ENCODE peak calls at places on chromosome 14, in eight cellular contexts. One of them, this sample, is unnamed.

GRCh38 chr14:21229821-21230220 is 39.4 kb downstream of the HNRNPC start:
- DNase-seq in ACHN: no peak
- DNase-seq in RWPE1: no peak
- DNase-seq in nucleus accumbens: no peak
- DNase-seq in frontal cortex: no peak
- DNase-seq in NCI-H1930: no peak
- DNase-seq in activated CD4-positive, alpha-beta T cell treated with anti-CD3 and anti-CD28 coated beads, Interleukin-2, amount 50 U/mL, for 1 hour: no peak
- DNase-seq in HS-5: no peak
- DNase-seq in this sample: no peak

GRCh38 chr14:20722016-20722415 is 23.7 kb upstream of the EDDM3A start:
- DNase-seq in frontal cortex: no peak
- DNase-seq in HS-5: no peak
- DNase-seq in RWPE1: no peak
- DNase-seq in nucleus accumbens: no peak
- DNase-seq in ACHN: no peak
- DNase-seq in NCI-H1930: no peak
- DNase-seq in activated CD4-positive, alpha-beta T cell treated with anti-CD3 and anti-CD28 coated beads, Interleukin-2, amount 50 U/mL, for 1 hour: no peak
- DNase-seq in this sample: no peak

GRCh38 chr14:104134061-104134965 is 4.1 kb upstream of the KIF26A start:
- DNase-seq in HS-5: no peak
- DNase-seq in RWPE1: no peak
- DNase-seq in activated CD4-positive, alpha-beta T cell treated with anti-CD3 and anti-CD28 coated beads, Interleukin-2, amount 50 U/mL, for 1 hour: no peak
- DNase-seq in ACHN: no peak
- DNase-seq in nucleus accumbens: no peak
- DNase-seq in frontal cortex: no peak
- DNase-seq in NCI-H1930: no peak
- DNase-seq in this sample: no peak

GRCh38 chr14:22848391-22849164 is 12.2 kb downstream of the MMP14 start:
- DNase-seq in ACHN: no peak
- DNase-seq in NCI-H1930: no peak
- DNase-seq in frontal cortex: peak; percentile 41
- DNase-seq in HS-5: no peak
- DNase-seq in RWPE1: peak; percentile 33
- DNase-seq in nucleus accumbens: peak; percentile 13
- DNase-seq in activated CD4-positive, alpha-beta T cell treated with anti-CD3 and anti-CD28 coated beads, Interleukin-2, amount 50 U/mL, for 1 hour: no peak
- DNase-seq in this sample: peak; percentile 98

GRCh38 chr14:101827286-101827685 is 65.8 kb downstream of the PPP2R5C start:
- DNase-seq in HS-5: no peak
- DNase-seq in RWPE1: no peak
- DNase-seq in nucleus accumbens: no peak
- DNase-seq in activated CD4-positive, alpha-beta T cell treated with anti-CD3 and anti-CD28 coated beads, Interleukin-2, amount 50 U/mL, for 1 hour: no peak
- DNase-seq in frontal cortex: no peak
- DNase-seq in NCI-H1930: no peak
- DNase-seq in ACHN: no peak
- DNase-seq in this sample: peak; percentile 76

GRCh38 chr14:101732128-101732527 is 29.4 kb upstream of the PPP2R5C start:
- DNase-seq in activated CD4-positive, alpha-beta T cell treated with anti-CD3 and anti-CD28 coated beads, Interleukin-2, amount 50 U/mL, for 1 hour: no peak
- DNase-seq in nucleus accumbens: no peak
- DNase-seq in frontal cortex: no peak
- DNase-seq in NCI-H1930: no peak
- DNase-seq in HS-5: no peak
- DNase-seq in ACHN: no peak
- DNase-seq in RWPE1: no peak
- DNase-seq in this sample: peak; percentile 8

GRCh38 chr14:105050551-105050897 is 14.7 kb downstream of the GPR132 start:
- DNase-seq in frontal cortex: peak; percentile 18
- DNase-seq in HS-5: no peak
- DNase-seq in RWPE1: peak; percentile 61
- DNase-seq in nucleus accumbens: no peak
- DNase-seq in NCI-H1930: no peak
- DNase-seq in ACHN: no peak
- DNase-seq in activated CD4-positive, alpha-beta T cell treated with anti-CD3 and anti-CD28 coated beads, Interleukin-2, amount 50 U/mL, for 1 hour: no peak
- DNase-seq in this sample: peak; percentile 43

GRCh38 chr14:105477659-105478623 is 3.3 kb downstream of the CRIP2 start:
- DNase-seq in NCI-H1930: no peak
- DNase-seq in frontal cortex: no peak
- DNase-seq in activated CD4-positive, alpha-beta T cell treated with anti-CD3 and anti-CD28 coated beads, Interleukin-2, amount 50 U/mL, for 1 hour: peak; percentile 77
- DNase-seq in ACHN: no peak
- DNase-seq in nucleus accumbens: no peak
- DNase-seq in RWPE1: no peak
- DNase-seq in HS-5: no peak
- DNase-seq in this sample: no peak

GRCh38 chr14:95156765-95157194 is 549 bp downstream of the DICER1 start:
- DNase-seq in RWPE1: peak; percentile 31
- DNase-seq in HS-5: no peak
- DNase-seq in ACHN: peak; percentile 35
- DNase-seq in NCI-H1930: no peak
- DNase-seq in nucleus accumbens: peak; percentile 61
- DNase-seq in frontal cortex: no peak
- DNase-seq in activated CD4-positive, alpha-beta T cell treated with anti-CD3 and anti-CD28 coated beads, Interleukin-2, amount 50 U/mL, for 1 hour: peak; percentile 32
- DNase-seq in this sample: peak; percentile 42

GRCh38 chr14:100416921-100417451 is 93.8 kb downstream of the SLC25A47 start:
- DNase-seq in ACHN: peak; percentile 33
- DNase-seq in nucleus accumbens: no peak
- DNase-seq in HS-5: peak; percentile 53
- DNase-seq in frontal cortex: no peak
- DNase-seq in NCI-H1930: no peak
- DNase-seq in activated CD4-positive, alpha-beta T cell treated with anti-CD3 and anti-CD28 coated beads, Interleukin-2, amount 50 U/mL, for 1 hour: no peak
- DNase-seq in RWPE1: peak; percentile 61
- DNase-seq in this sample: peak; percentile 65

GRCh38 chr14:23916038-23916437 is 37.5 kb upstream of the DHRS4 start:
- DNase-seq in activated CD4-positive, alpha-beta T cell treated with anti-CD3 and anti-CD28 coated beads, Interleukin-2, amount 50 U/mL, for 1 hour: no peak
- DNase-seq in ACHN: no peak
- DNase-seq in RWPE1: no peak
- DNase-seq in nucleus accumbens: no peak
- DNase-seq in frontal cortex: no peak
- DNase-seq in NCI-H1930: no peak
- DNase-seq in HS-5: no peak
- DNase-seq in this sample: no peak

GRCh38 chr14:53043107-53043704 is 92.4 kb upstream of the FERMT2 start:
- DNase-seq in frontal cortex: no peak
- DNase-seq in ACHN: no peak
- DNase-seq in RWPE1: no peak
- DNase-seq in activated CD4-positive, alpha-beta T cell treated with anti-CD3 and anti-CD28 coated beads, Interleukin-2, amount 50 U/mL, for 1 hour: no peak
- DNase-seq in NCI-H1930: no peak
- DNase-seq in HS-5: no peak
- DNase-seq in nucleus accumbens: no peak
- DNase-seq in this sample: peak; percentile 73

GRCh38 chr14:68662395-68662794 is 130.5 kb downstream of the ZFP36L1 start:
- DNase-seq in nucleus accumbens: no peak
- DNase-seq in frontal cortex: no peak
- DNase-seq in ACHN: no peak
- DNase-seq in activated CD4-positive, alpha-beta T cell treated with anti-CD3 and anti-CD28 coated beads, Interleukin-2, amount 50 U/mL, for 1 hour: no peak
- DNase-seq in NCI-H1930: no peak
- DNase-seq in RWPE1: no peak
- DNase-seq in HS-5: no peak
- DNase-seq in this sample: no peak

GRCh38 chr14:60656755-60657608 is 7.7 kb upstream of the SIX1 start:
- DNase-seq in NCI-H1930: peak; percentile 76
- DNase-seq in RWPE1: peak; percentile 26
- DNase-seq in frontal cortex: peak; percentile 46
- DNase-seq in activated CD4-positive, alpha-beta T cell treated with anti-CD3 and anti-CD28 coated beads, Interleukin-2, amount 50 U/mL, for 1 hour: no peak
- DNase-seq in ACHN: peak; percentile 67
- DNase-seq in nucleus accumbens: no peak
- DNase-seq in HS-5: peak; percentile 16
- DNase-seq in this sample: peak; percentile 72

GRCh38 chr14:68286667-68287066 is 467.1 kb downstream of the RAD51B start:
- DNase-seq in ACHN: no peak
- DNase-seq in HS-5: no peak
- DNase-seq in nucleus accumbens: no peak
- DNase-seq in RWPE1: peak; percentile 23
- DNase-seq in activated CD4-positive, alpha-beta T cell treated with anti-CD3 and anti-CD28 coated beads, Interleukin-2, amount 50 U/mL, for 1 hour: no peak
- DNase-seq in NCI-H1930: no peak
- DNase-seq in frontal cortex: no peak
- DNase-seq in this sample: no peak

GRCh38 chr14:28767851-28768548 is 1.4 kb downstream of the FOXG1 start:
- DNase-seq in activated CD4-positive, alpha-beta T cell treated with anti-CD3 and anti-CD28 coated beads, Interleukin-2, amount 50 U/mL, for 1 hour: no peak
- DNase-seq in frontal cortex: no peak
- DNase-seq in nucleus accumbens: no peak
- DNase-seq in NCI-H1930: no peak
- DNase-seq in HS-5: no peak
- DNase-seq in ACHN: no peak
- DNase-seq in RWPE1: no peak
- DNase-seq in this sample: no peak

GRCh38 chr14:93430319-93430801 is 379 bp upstream of the UNC79 start:
- DNase-seq in activated CD4-positive, alpha-beta T cell treated with anti-CD3 and anti-CD28 coated beads, Interleukin-2, amount 50 U/mL, for 1 hour: no peak
- DNase-seq in NCI-H1930: peak; percentile 66
- DNase-seq in ACHN: peak; percentile 4
- DNase-seq in RWPE1: no peak
- DNase-seq in nucleus accumbens: peak; percentile 77
- DNase-seq in frontal cortex: peak; percentile 36
- DNase-seq in HS-5: no peak
- DNase-seq in this sample: no peak

GRCh38 chr14:103547941-103548462 is 14.5 kb downstream of the BAG5 start:
- DNase-seq in NCI-H1930: no peak
- DNase-seq in nucleus accumbens: no peak
- DNase-seq in HS-5: no peak
- DNase-seq in frontal cortex: no peak
- DNase-seq in ACHN: no peak
- DNase-seq in activated CD4-positive, alpha-beta T cell treated with anti-CD3 and anti-CD28 coated beads, Interleukin-2, amount 50 U/mL, for 1 hour: no peak
- DNase-seq in RWPE1: no peak
- DNase-seq in this sample: no peak

GRCh38 chr14:22131749-22132476 is 457.1 kb downstream of the DAD1 start:
- DNase-seq in frontal cortex: no peak
- DNase-seq in HS-5: no peak
- DNase-seq in activated CD4-positive, alpha-beta T cell treated with anti-CD3 and anti-CD28 coated beads, Interleukin-2, amount 50 U/mL, for 1 hour: no peak
- DNase-seq in RWPE1: no peak
- DNase-seq in NCI-H1930: no peak
- DNase-seq in nucleus accumbens: no peak
- DNase-seq in ACHN: peak; percentile 35
- DNase-seq in this sample: no peak

GRCh38 chr14:68607081-68607851 is 185.6 kb downstream of the ZFP36L1 start:
- DNase-seq in ACHN: no peak
- DNase-seq in nucleus accumbens: no peak
- DNase-seq in activated CD4-positive, alpha-beta T cell treated with anti-CD3 and anti-CD28 coated beads, Interleukin-2, amount 50 U/mL, for 1 hour: no peak
- DNase-seq in frontal cortex: no peak
- DNase-seq in NCI-H1930: no peak
- DNase-seq in HS-5: no peak
- DNase-seq in RWPE1: no peak
- DNase-seq in this sample: peak; percentile 90

GRCh38 chr14:36553650-36554260 is 28.7 kb downstream of the NKX2-8 start:
- DNase-seq in HS-5: peak; percentile 13
- DNase-seq in activated CD4-positive, alpha-beta T cell treated with anti-CD3 and anti-CD28 coated beads, Interleukin-2, amount 50 U/mL, for 1 hour: no peak
- DNase-seq in ACHN: peak; percentile 54
- DNase-seq in frontal cortex: no peak
- DNase-seq in RWPE1: peak; percentile 55
- DNase-seq in NCI-H1930: peak; percentile 27
- DNase-seq in nucleus accumbens: no peak
- DNase-seq in this sample: peak; percentile 45

GRCh38 chr14:72443991-72444431 is 449.9 kb downstream of the DPF3 start:
- DNase-seq in NCI-H1930: no peak
- DNase-seq in ACHN: no peak
- DNase-seq in frontal cortex: no peak
- DNase-seq in HS-5: no peak
- DNase-seq in RWPE1: no peak
- DNase-seq in activated CD4-positive, alpha-beta T cell treated with anti-CD3 and anti-CD28 coated beads, Interleukin-2, amount 50 U/mL, for 1 hour: peak; percentile 3
- DNase-seq in nucleus accumbens: no peak
- DNase-seq in this sample: no peak

GRCh38 chr14:93878251-93878650 is 48.9 kb upstream of the FAM181A start:
- DNase-seq in RWPE1: no peak
- DNase-seq in nucleus accumbens: peak; percentile 34
- DNase-seq in ACHN: no peak
- DNase-seq in activated CD4-positive, alpha-beta T cell treated with anti-CD3 and anti-CD28 coated beads, Interleukin-2, amount 50 U/mL, for 1 hour: no peak
- DNase-seq in frontal cortex: no peak
- DNase-seq in HS-5: no peak
- DNase-seq in NCI-H1930: no peak
- DNase-seq in this sample: no peak